ENCODE peak calls at places on chromosome 7, in seven cellular contexts. M, Q, I, J, P, S and D are unnamed samples.

GRCh38 chr7:24051651-24052050 is 232.3 kb upstream of the NPY start:
- DNase-seq in I (no peak), M (no peak), Q (no peak), P (no peak), J (no peak), S (no peak), D (no peak)

GRCh38 chr7:124716894-124717293 is 48.7 kb downstream of the GPR37 start:
- DNase-seq in Q (no peak), P (no peak), J (no peak), I (no peak), S (no peak), M (no peak), D (no peak)

GRCh38 chr7:108261560-108262255 is 131.5 kb upstream of the LAMB4 start:
- DNase-seq in S (no peak), I (no peak), Q (no peak), M (no peak), P (no peak), J (no peak), D (no peak)

GRCh38 chr7:92808635-92809034 is 27.7 kb downstream of the CDK6 start:
- DNase-seq in J (no peak), Q (no peak), I (no peak), S (no peak), P (no peak), M (no peak), D (no peak)

GRCh38 chr7:45987521-45988290 is 66.6 kb upstream of the IGFBP3 start:
- DNase-seq in Q (peak), P (no peak), S (no peak), J (no peak), M (no peak), I (no peak), D (no peak)

GRCh38 chr7:54581511-54581910 is 39.3 kb downstream of the VSTM2A start:
- DNase-seq in J (no peak), P (no peak), Q (no peak), S (no peak), I (no peak), M (no peak), D (no peak)

GRCh38 chr7:74153736-74154135 is 20.4 kb upstream of the EIF4H start:
- DNase-seq in J (no peak), Q (no peak), S (no peak), I (no peak), P (no peak), M (no peak), D (no peak)

GRCh38 chr7:22302951-22303423 is 54.0 kb downstream of the RAPGEF5 start:
- DNase-seq in I (no peak), P (no peak), J (peak), M (no peak), Q (no peak), S (no peak), D (no peak)

GRCh38 chr7:117946201-117946633 is 73.0 kb upstream of the CTTNBP2 start:
- DNase-seq in S (no peak), P (no peak), Q (no peak), I (no peak), M (no peak), J (no peak), D (no peak)

GRCh38 chr7:29946428-29947186 is 43.0 kb downstream of the SCRN1 start:
- DNase-seq in S (peak), J (no peak), P (no peak), I (no peak), Q (no peak), M (peak), D (no peak)

GRCh38 chr7:42217548-42217947 is 19.5 kb downstream of the GLI3 start:
- DNase-seq in J (no peak), I (no peak), M (no peak), S (no peak), P (no peak), Q (no peak), D (no peak)

GRCh38 chr7:12731214-12731656 is 43.8 kb downstream of the ARL4A start:
- DNase-seq in Q (no peak), P (no peak), I (no peak), M (no peak), S (no peak), J (no peak), D (no peak)

GRCh38 chr7:135659159-135659837 is 3.0 kb upstream of the STMP1 start:
- DNase-seq in Q (no peak), I (no peak), M (no peak), S (no peak), P (no peak), J (no peak), D (no peak)

GRCh38 chr7:55078465-55079372 is 59.9 kb downstream of the EGFR start:
- DNase-seq in I (no peak), Q (no peak), S (no peak), P (no peak), M (peak), J (no peak), D (peak)

GRCh38 chr7:151694828-151695580 is 175.3 kb upstream of the RHEB start:
- DNase-seq in I (peak), M (no peak), J (no peak), P (no peak), Q (peak), S (peak), D (no peak)

GRCh38 chr7:44470080-44470479 is 20.4 kb downstream of the NUDCD3 start:
- DNase-seq in S (no peak), Q (no peak), M (no peak), J (no peak), I (no peak), P (no peak), D (no peak)

GRCh38 chr7:76314042-76314721 is 11.7 kb downstream of the HSPB1 start:
- DNase-seq in J (no peak), S (peak), Q (peak), P (no peak), M (peak), I (peak), D (peak)

GRCh38 chr7:102823715-102824114 is 74.9 kb downstream of the FAM185A start:
- DNase-seq in J (no peak), M (no peak), P (no peak), Q (no peak), I (no peak), S (no peak), D (no peak)

GRCh38 chr7:87810130-87810529 is 66.0 kb downstream of the SLC25A40 start:
- DNase-seq in I (no peak), S (no peak), M (no peak), Q (no peak), P (no peak), J (no peak), D (no peak)

GRCh38 chr7:89988070-89988469 is 166.2 kb upstream of the STEAP1 start:
- DNase-seq in P (no peak), I (no peak), Q (no peak), S (no peak), M (no peak), J (no peak), D (no peak)

GRCh38 chr7:35032166-35032565 is 5.1 kb downstream of the DPY19L1 start:
- DNase-seq in P (no peak), M (no peak), Q (no peak), S (no peak), I (no peak), J (no peak), D (no peak)

GRCh38 chr7:133478591-133479135 is 225.8 kb downstream of the EXOC4 start:
- DNase-seq in M (no peak), J (no peak), Q (no peak), P (no peak), I (no peak), S (no peak), D (no peak)

GRCh38 chr7:143405671-143406352 is 2.8 kb downstream of the EPHA1 start:
- DNase-seq in I (no peak), J (no peak), S (no peak), Q (no peak), P (no peak), M (no peak), D (no peak)

GRCh38 chr7:155052982-155053381 is 17.1 kb upstream of the HTR5A start:
- DNase-seq in I (no peak), M (no peak), Q (no peak), P (no peak), S (no peak), J (no peak), D (no peak)

GRCh38 chr7:82675396-82675795 is 231.8 kb upstream of the CACNA2D1 start:
- DNase-seq in I (no peak), Q (no peak), P (no peak), J (no peak), S (no peak), M (no peak), D (no peak)

GRCh38 chr7:64888901-64889685 is 14.0 kb upstream of the ZNF273 start:
- DNase-seq in P (no peak), S (peak), Q (no peak), I (no peak), J (no peak), M (peak), D (peak)

GRCh38 chr7:78499966-78500365 is 701.4 kb downstream of the PHTF2 start:
- DNase-seq in M (no peak), J (peak), I (no peak), Q (no peak), P (no peak), S (no peak), D (no peak)

GRCh38 chr7:51009716-51010496 is 227.2 kb upstream of the GRB10 start:
- DNase-seq in P (no peak), J (no peak), I (no peak), S (peak), Q (no peak), M (no peak), D (peak)

GRCh38 chr7:2880882-2881281 is 36.8 kb upstream of the GNA12 start:
- DNase-seq in I (no peak), S (no peak), J (no peak), Q (no peak), M (no peak), P (no peak), D (no peak)

GRCh38 chr7:66901941-66902843 is 18.8 kb upstream of the TMEM248 start:
- DNase-seq in J (no peak), I (no peak), M (no peak), P (no peak), S (no peak), Q (no peak), D (no peak)

GRCh38 chr7:124722292-124722691 is 43.3 kb downstream of the GPR37 start:
- DNase-seq in I (no peak), P (no peak), J (no peak), M (no peak), Q (no peak), S (no peak), D (no peak)

GRCh38 chr7:83161851-83162401 is 758 bp downstream of the PCLO start:
- DNase-seq in P (no peak), I (no peak), J (no peak), Q (no peak), M (no peak), S (no peak), D (no peak)

GRCh38 chr7:8831386-8831785 is 398.0 kb downstream of the NXPH1 start:
- DNase-seq in M (no peak), P (no peak), J (no peak), S (no peak), I (no peak), Q (no peak), D (no peak)

GRCh38 chr7:149310113-149310836 is 48.3 kb downstream of the ZNF783 start:
- DNase-seq in J (peak), Q (no peak), I (no peak), S (no peak), M (no peak), P (peak), D (no peak)

GRCh38 chr7:31788445-31788844 is 101.4 kb downstream of the PPP1R17 start:
- DNase-seq in J (no peak), I (no peak), M (no peak), S (no peak), P (no peak), Q (no peak), D (no peak)

GRCh38 chr7:519429-519973 is at the start of gene PDGFA:
- DNase-seq in Q (no peak), J (no peak), M (peak), P (no peak), I (no peak), S (peak), D (no peak)
- H3K4me3 ChIP-seq in Q (peak), J (peak), M (peak), P (peak), I (peak), S (peak), D (peak)

DNA sequence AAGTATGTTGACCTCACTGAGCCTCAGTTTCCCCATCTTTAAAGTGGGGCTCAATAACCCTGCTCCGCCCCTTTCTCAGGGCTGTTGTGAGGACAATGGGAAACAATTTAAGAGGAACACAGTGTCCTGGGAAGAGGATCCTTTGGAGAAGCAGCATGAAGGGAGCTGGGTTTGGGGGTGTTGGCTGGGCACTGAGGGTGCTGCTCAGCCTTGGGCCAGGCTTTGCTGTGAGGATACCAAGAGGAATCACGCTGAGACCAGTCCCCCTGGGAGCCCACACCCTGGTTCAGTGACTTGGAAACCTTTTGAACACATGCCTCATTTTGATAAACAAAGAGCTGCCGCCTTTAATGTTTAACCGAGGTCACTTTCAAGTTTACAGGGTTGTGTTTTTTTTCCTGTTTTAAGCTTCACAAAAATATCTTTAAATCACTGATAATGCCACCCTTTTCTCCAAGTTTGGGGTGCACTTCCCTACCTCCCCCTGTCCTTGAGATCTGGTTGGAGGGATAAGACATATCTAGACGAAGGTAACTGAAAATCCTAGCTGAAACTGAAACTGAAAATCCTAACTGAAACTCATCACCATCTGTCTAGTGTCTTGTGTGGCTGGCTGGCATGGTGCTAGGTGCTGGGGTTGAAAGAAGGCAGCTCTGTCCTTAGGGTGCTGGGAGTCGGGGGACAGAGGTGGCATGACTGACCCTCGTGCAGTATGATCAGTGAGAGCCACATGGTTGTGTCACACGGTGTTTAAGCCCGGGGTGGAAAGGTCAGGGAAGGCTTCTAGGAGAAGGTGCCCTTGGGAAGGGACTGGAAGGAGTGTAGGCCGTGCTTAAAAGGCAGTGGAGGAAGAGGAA is 27.7 kb downstream of the ZNF775 start:
- DNase-seq in P (no peak), S (no peak), Q (no peak), I (peak), M (no peak), J (no peak), D (peak)
- H3K4me3 ChIP-seq in P (peak), S (peak), Q (no peak), I (peak), M (peak), J (no peak), D (peak)

GRCh38 chr7:158975526-158976467 is 119.4 kb downstream of the DYNC2I1 start:
- DNase-seq in J (no peak), I (no peak), P (no peak), S (no peak), M (no peak), Q (no peak), D (no peak)

GRCh38 chr7:158976849-158977593 is 120.7 kb downstream of the DYNC2I1 start:
- DNase-seq in J (peak), Q (peak), S (peak), P (no peak), I (peak), M (peak), D (peak)

GRCh38 chr7:158973941-158974785 is 117.8 kb downstream of the DYNC2I1 start:
- DNase-seq in Q (no peak), S (no peak), J (no peak), P (no peak), I (no peak), M (no peak), D (no peak)

GRCh38 chr7:158979023-158979529 is 122.7 kb downstream of the DYNC2I1 start:
- DNase-seq in I (no peak), J (no peak), M (no peak), S (no peak), Q (no peak), P (no peak), D (no peak)

DNA sequence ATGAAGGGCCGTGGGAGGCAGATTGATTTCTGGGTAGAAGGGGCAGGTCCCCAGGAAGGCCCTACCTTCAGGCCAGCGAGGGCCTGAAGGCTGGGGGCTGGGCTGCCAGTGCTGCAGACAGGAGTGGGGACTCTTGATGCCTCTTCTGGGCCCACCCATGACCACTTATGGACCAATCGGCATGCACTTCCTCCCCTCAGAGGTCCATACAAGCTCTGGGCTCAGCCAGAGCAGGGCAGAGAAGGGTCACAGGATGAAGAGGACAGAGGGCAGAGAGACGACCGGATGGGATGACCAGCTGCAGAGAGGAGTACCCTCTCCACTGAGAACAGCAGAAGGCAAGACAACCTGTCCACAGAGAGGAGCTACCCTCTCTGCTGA is 120.1 kb downstream of the DYNC2I1 start:
- DNase-seq in Q (no peak), M (no peak), J (no peak), I (no peak), P (no peak), S (no peak), D (no peak)
- H3K4me3 ChIP-seq in Q (peak), M (peak), J (no peak), I (peak), P (no peak), S (peak), D (peak)

DNA sequence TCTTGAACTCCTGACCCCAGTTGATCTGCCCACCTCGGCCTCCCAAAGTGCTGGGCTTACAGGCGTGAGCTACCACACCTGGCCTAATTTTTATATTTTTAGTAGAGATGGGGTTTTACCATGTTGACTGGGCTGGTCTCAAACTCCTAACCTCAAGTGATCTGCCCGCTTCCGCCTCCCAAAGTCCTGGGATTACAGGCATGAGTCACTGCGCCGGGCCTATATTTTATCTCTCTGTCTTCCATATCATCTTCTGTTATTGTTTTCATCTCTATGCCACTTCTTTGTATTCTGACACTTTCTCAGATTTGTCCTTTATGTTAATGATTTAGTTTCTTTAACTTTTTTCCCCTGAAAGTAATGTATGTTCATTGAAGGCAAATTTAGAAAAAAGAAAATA is 55.0 kb upstream of the FMC1 start:
- DNase-seq in M (no peak), I (no peak), P (no peak), S (no peak), J (no peak), Q (no peak), D (no peak)
- H3K4me3 ChIP-seq in M (no peak), I (no peak), P (no peak), S (no peak), J (no peak), Q (no peak), D (no peak)

GRCh38 chr7:20560325-20561180 is 54.9 kb upstream of the ABCB5 start:
- DNase-seq in J (no peak), S (no peak), I (no peak), P (no peak), M (no peak), Q (no peak), D (no peak)
- H3K4me3 ChIP-seq in J (no peak), S (no peak), I (no peak), P (no peak), M (no peak), Q (no peak), D (no peak)

GRCh38 chr7:130733866-130734524 is at the start of gene KLF14:
- DNase-seq in P (no peak), Q (no peak), I (no peak), M (no peak), J (no peak), S (no peak), D (peak)

GRCh38 chr7:130732980-130733865 is 784 bp downstream of the KLF14 start:
- DNase-seq in P (no peak), J (no peak), I (no peak), M (peak), Q (no peak), S (no peak), D (peak)

GRCh38 chr7:130736298-130736900 is 2.4 kb upstream of the KLF14 start:
- DNase-seq in I (no peak), S (no peak), P (no peak), Q (no peak), J (no peak), M (no peak), D (no peak)

GRCh38 chr7:130735273-130735716 is 1.3 kb upstream of the KLF14 start:
- DNase-seq in Q (no peak), I (no peak), P (no peak), J (no peak), S (no peak), M (no peak), D (no peak)

DNA sequence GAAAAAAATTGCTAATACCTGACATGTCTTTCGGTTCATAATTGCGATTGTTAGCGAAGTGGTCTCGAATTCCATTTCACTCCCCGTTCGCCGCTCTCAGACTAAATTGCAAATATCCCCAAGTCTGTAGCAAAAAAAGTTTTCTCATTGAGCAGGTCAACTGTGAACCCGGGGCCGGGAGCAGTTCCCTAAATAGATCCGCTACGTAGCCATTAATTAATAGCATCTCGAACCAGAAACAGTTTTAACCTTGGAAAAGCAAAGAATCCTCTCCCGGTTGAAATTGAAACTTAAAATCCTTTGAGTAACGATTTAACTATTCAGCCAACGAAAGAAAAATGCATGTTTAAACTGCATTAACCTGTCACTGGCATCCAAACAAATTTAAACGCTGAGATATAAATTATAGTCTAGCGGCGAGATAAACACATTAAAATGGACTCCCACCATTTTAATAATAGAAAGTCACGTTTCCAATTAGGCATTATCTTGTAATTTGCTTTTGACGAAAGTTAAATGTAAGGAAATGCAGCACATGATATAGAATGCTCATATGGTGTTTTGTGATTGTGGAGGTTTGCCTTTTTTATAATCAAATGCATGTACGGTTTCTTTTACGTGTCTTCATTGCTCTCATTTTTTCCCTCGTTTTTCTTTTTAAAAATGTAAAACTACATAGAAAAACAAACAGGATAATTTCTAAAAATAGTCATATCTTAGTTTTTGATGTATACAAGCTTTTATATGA is 692 bp upstream of the KLF14 start:
- DNase-seq in M (no peak), Q (no peak), P (no peak), S (no peak), J (no peak), I (no peak), D (no peak)
- H3K4me3 ChIP-seq in M (peak), Q (peak), P (peak), S (peak), J (peak), I (peak), D (peak)